ENCODE peak calls at places on chromosomes 7 and 10, in eight cellular contexts. T is MM.1S, O is mesothelial cell of epicardium, F is renal cortical epithelial cell, S is foreskin fibroblast, I is stromal cell of bone marrow, J is mucosa of descending colon, Y is 8988T. Z is an unnamed sample.

GRCh38 chr10:85454386-85454785 is 912.2 kb downstream of the GRID1 start:
- DNase-seq in T (no peak), O (no peak), F (no peak), S (no peak), I (no peak), J (no peak), Y (no peak), Z (no peak)

GRCh38 chr7:8261711-8262695 is at the start of gene ICA1:
- DNase-seq in T (peak), O (peak), F (peak), S (peak), I (no peak), J (peak), Y (peak), Z (no peak)

GRCh38 chr10:71268751-71269150 is 50.3 kb upstream of the SLC29A3 start:
- DNase-seq in T (no peak), O (no peak), F (no peak), S (peak), I (no peak), J (no peak), Y (no peak), Z (no peak)

GRCh38 chr7:36216063-36216684 is 63.1 kb downstream of the EEPD1 start:
- DNase-seq in T (no peak), O (no peak), F (no peak), S (peak), I (peak), J (no peak), Y (no peak), Z (no peak)

GRCh38 chr7:23863209-23863798 is 153.3 kb downstream of the STK31 start:
- DNase-seq in T (peak), O (no peak), F (peak), S (peak), I (peak), J (no peak), Y (no peak), Z (peak)

GRCh38 chr10:67818323-67818722 is 19.7 kb downstream of the DNAJC12 start:
- DNase-seq in T (no peak), O (no peak), F (peak), S (no peak), I (peak), J (no peak), Y (no peak), Z (peak)

GRCh38 chr7:86884152-86884551 is 175.3 kb downstream of the ELAPOR2 start:
- DNase-seq in T (no peak), O (no peak), F (no peak), S (no peak), I (no peak), J (no peak), Y (no peak), Z (no peak)

GRCh38 chr10:19788075-19788686 is 28.1 kb upstream of the PLXDC2 start:
- DNase-seq in T (peak), O (no peak), F (peak), S (peak), I (peak), J (no peak), Y (no peak), Z (peak)

GRCh38 chr10:5538892-5539651 is 14.3 kb downstream of the CALML3 start:
- DNase-seq in T (no peak), O (no peak), F (no peak), S (no peak), I (no peak), J (no peak), Y (no peak), Z (no peak)

GRCh38 chr10:60417024-60417423 is 27.3 kb upstream of the ANK3 start:
- DNase-seq in T (no peak), O (no peak), F (no peak), S (no peak), I (no peak), J (no peak), Y (no peak), Z (no peak)

GRCh38 chr10:70084189-70084588 is 31.5 kb downstream of the MACROH2A2 start:
- DNase-seq in T (no peak), O (no peak), F (peak), S (no peak), I (no peak), J (no peak), Y (no peak), Z (no peak)

GRCh38 chr7:23261843-23262452 is 15.4 kb downstream of the GPNMB start:
- DNase-seq in T (peak), O (peak), F (peak), S (peak), I (no peak), J (no peak), Y (peak), Z (peak)

GRCh38 chr10:110858297-110858934 is 13.3 kb upstream of the PDCD4 start:
- DNase-seq in T (peak), O (no peak), F (no peak), S (no peak), I (no peak), J (no peak), Y (no peak), Z (no peak)

GRCh38 chr10:94608530-94608929 is 62.9 kb downstream of the HELLS start:
- DNase-seq in T (no peak), O (no peak), F (no peak), S (no peak), I (no peak), J (no peak), Y (no peak), Z (no peak)

GRCh38 chr10:84270708-84271107 is 25.9 kb downstream of the RGR start:
- DNase-seq in T (no peak), O (no peak), F (no peak), S (no peak), I (no peak), J (no peak), Y (no peak), Z (no peak)

GRCh38 chr10:69901623-69902505 is 100.2 kb downstream of the COL13A1 start:
- DNase-seq in T (no peak), O (peak), F (peak), S (no peak), I (peak), J (no peak), Y (peak), Z (no peak)

GRCh38 chr7:123615344-123615743 is 13.7 kb downstream of the ASB15 start:
- DNase-seq in T (no peak), O (no peak), F (no peak), S (peak), I (peak), J (no peak), Y (no peak), Z (no peak)

GRCh38 chr10:44047361-44047760 is 337.5 kb downstream of the CXCL12 start:
- DNase-seq in T (no peak), O (no peak), F (no peak), S (no peak), I (no peak), J (no peak), Y (no peak), Z (no peak)

GRCh38 chr10:31803606-31804195 is 124.9 kb downstream of the ARHGAP12 start:
- DNase-seq in T (no peak), O (no peak), F (no peak), S (no peak), I (no peak), J (no peak), Y (no peak), Z (no peak)

GRCh38 chr7:134737561-134738353 is 41.7 kb upstream of the CALD1 start:
- DNase-seq in T (no peak), O (no peak), F (peak), S (no peak), I (peak), J (no peak), Y (no peak), Z (no peak)

GRCh38 chr7:112743811-112744210 is 46.4 kb downstream of the TMEM168 start:
- DNase-seq in T (no peak), O (no peak), F (no peak), S (no peak), I (no peak), J (no peak), Y (no peak), Z (no peak)

GRCh38 chr7:90349305-90349704 is 2.8 kb downstream of the GTPBP10 start:
- DNase-seq in T (no peak), O (no peak), F (no peak), S (no peak), I (no peak), J (no peak), Y (no peak), Z (no peak)

GRCh38 chr7:141641876-141642275 is 60.1 kb downstream of the DENND11 start:
- DNase-seq in T (no peak), O (no peak), F (peak), S (no peak), I (no peak), J (no peak), Y (no peak), Z (no peak)

GRCh38 chr10:68099736-68100135 is 9.6 kb upstream of the MYPN start:
- DNase-seq in T (no peak), O (no peak), F (no peak), S (peak), I (no peak), J (no peak), Y (no peak), Z (no peak)

GRCh38 chr7:128954150-128954549 is 16.4 kb downstream of the IRF5 start:
- DNase-seq in T (no peak), O (no peak), F (no peak), S (no peak), I (no peak), J (no peak), Y (no peak), Z (no peak)

GRCh38 chr7:30556854-30557644 is 37.6 kb upstream of the GARS1 start:
- DNase-seq in T (no peak), O (no peak), F (no peak), S (no peak), I (no peak), J (no peak), Y (no peak), Z (no peak)

GRCh38 chr10:114266521-114266920 is 27.5 kb downstream of the VWA2 start:
- DNase-seq in T (no peak), O (no peak), F (no peak), S (no peak), I (no peak), J (no peak), Y (no peak), Z (no peak)

GRCh38 chr7:117478796-117479479 is 887 bp upstream of the CFTR start:
- DNase-seq in T (no peak), O (no peak), F (no peak), S (no peak), I (no peak), J (no peak), Y (no peak), Z (no peak)

GRCh38 chr7:101333912-101334311 is 12.3 kb upstream of the IFT22 start:
- DNase-seq in T (no peak), O (no peak), F (no peak), S (no peak), I (no peak), J (no peak), Y (no peak), Z (no peak)

GRCh38 chr7:85681241-85681640 is 494.4 kb upstream of the SEMA3D start:
- DNase-seq in T (no peak), O (no peak), F (no peak), S (no peak), I (no peak), J (no peak), Y (no peak), Z (no peak)

GRCh38 chr10:112775892-112776679 is 174.0 kb upstream of the TCF7L2 start:
- DNase-seq in T (no peak), O (no peak), F (peak), S (no peak), I (no peak), J (no peak), Y (no peak), Z (no peak)

Z was measured in Panc1.